ENCODE peak calls at places on chromosomes 12 and 14, in ten cellular contexts. Z is stimulated activated CD4-positive, alpha-beta T cell treated with anti-CD3 and anti-CD28 coated beads, Interleukin-12 subunit alpha, Interleukin-12 subunit beta, amount 100 ng/mL, for 4 hours; Q is mesendoderm; T is NCI-H774; I is non-pigmented ciliary epithelial cell; C is MG63; B is HCT116; H is iPS DF 6.9; J is NCI-H1048; W is HFF-Myc. G is an unnamed sample.

GRCh38 chr12:103387385-103387784 is 108.4 kb downstream of the C12orf42 start:
- DNase-seq in Z (no peak), Q (no peak), T (peak), I (no peak), C (no peak), B (no peak), H (no peak), J (no peak), W (no peak), G (no peak)

GRCh38 chr14:95432152-95433093 is 84.0 kb downstream of the SYNE3 start:
- DNase-seq in Z (no peak), Q (peak), T (peak), I (no peak), C (peak), B (no peak), H (no peak), J (no peak), W (no peak), G (no peak)

GRCh38 chr14:56524971-56525677 is 54.5 kb upstream of the TMEM260 start:
- DNase-seq in Z (no peak), Q (peak), T (no peak), I (no peak), C (no peak), B (no peak), H (no peak), J (no peak), W (no peak), G (no peak)

GRCh38 chr14:92926931-92927330 is 4.0 kb downstream of the CHGA start:
- DNase-seq in Z (no peak), Q (no peak), T (no peak), I (no peak), C (no peak), B (no peak), H (no peak), J (no peak), W (no peak), G (no peak)

GRCh38 chr14:100750762-100751699 is 24.3 kb downstream of the DLK1 start:
- DNase-seq in Z (no peak), Q (no peak), T (no peak), I (no peak), C (no peak), B (no peak), H (no peak), J (no peak), W (no peak), G (no peak)

GRCh38 chr12:68675098-68675842 is 11.5 kb upstream of the NUP107 start:
- DNase-seq in Z (peak), Q (peak), T (no peak), I (no peak), C (no peak), B (no peak), H (no peak), J (no peak), W (no peak), G (peak)

GRCh38 chr12:76449572-76449971 is 101.4 kb upstream of the BBS10 start:
- DNase-seq in Z (no peak), Q (no peak), T (no peak), I (peak), C (no peak), B (no peak), H (no peak), J (no peak), W (no peak), G (no peak)

GRCh38 chr14:106578479-106578878 is 1052.1 kb downstream of the TMEM121 start:
- DNase-seq in Z (no peak), Q (no peak), T (no peak), I (no peak), C (no peak), B (no peak), H (no peak), J (no peak), W (no peak), G (no peak)

GRCh38 chr14:49173765-49174373 is 412.3 kb downstream of the RPS29 start:
- DNase-seq in Z (no peak), Q (peak), T (peak), I (peak), C (peak), B (peak), H (peak), J (peak), W (peak), G (no peak)

GRCh38 chr12:122869207-122869973 is 26.5 kb downstream of the VPS37B start:
- DNase-seq in Z (no peak), Q (no peak), T (no peak), I (no peak), C (no peak), B (no peak), H (no peak), J (no peak), W (no peak), G (no peak)

GRCh38 chr14:35292770-35293561 is 784 bp downstream of the PSMA6 start:
- DNase-seq in Z (no peak), Q (no peak), T (no peak), I (no peak), C (no peak), B (no peak), H (no peak), J (no peak), W (no peak), G (no peak)

GRCh38 chr12:99772274-99772673 is 124.7 kb downstream of the GARIN6 start:
- DNase-seq in Z (no peak), Q (no peak), T (no peak), I (no peak), C (no peak), B (no peak), H (no peak), J (no peak), W (no peak), G (no peak)

GRCh38 chr12:57001448-57001906 is 4.9 kb downstream of the ZBTB39 start:
- DNase-seq in Z (peak), Q (peak), T (peak), I (no peak), C (peak), B (peak), H (no peak), J (no peak), W (no peak), G (peak)

GRCh38 chr12:76878899-76879709 is at the start of gene CSRP2:
- DNase-seq in Z (peak), Q (peak), T (peak), I (no peak), C (peak), B (peak), H (peak), J (peak), W (peak), G (peak)

GRCh38 chr14:55126932-55127490 is 2.0 kb upstream of the LGALS3 start:
- DNase-seq in Z (no peak), Q (no peak), T (no peak), I (no peak), C (no peak), B (no peak), H (no peak), J (no peak), W (no peak), G (no peak)

GRCh38 chr14:105059035-105059916 is 6.0 kb downstream of the GPR132 start:
- DNase-seq in Z (peak), Q (peak), T (no peak), I (no peak), C (no peak), B (no peak), H (no peak), J (no peak), W (no peak), G (peak)

GRCh38 chr12:124456652-124457152 is 110.7 kb downstream of the NCOR2 start:
- DNase-seq in Z (no peak), Q (no peak), T (no peak), I (no peak), C (no peak), B (no peak), H (no peak), J (no peak), W (no peak), G (peak)

GRCh38 chr12:233615-233968 is 19.6 kb upstream of the SLC6A12 start:
- DNase-seq in Z (no peak), Q (no peak), T (no peak), I (no peak), C (no peak), B (no peak), H (no peak), J (no peak), W (no peak), G (no peak)

GRCh38 chr12:96314723-96315122 is 85.5 kb downstream of the CDK17 start:
- DNase-seq in Z (no peak), Q (no peak), T (no peak), I (no peak), C (no peak), B (no peak), H (no peak), J (no peak), W (no peak), G (no peak)

GRCh38 chr12:39612250-39612649 is 7.4 kb downstream of the ABCD2 start:
- DNase-seq in Z (no peak), Q (no peak), T (no peak), I (no peak), C (no peak), B (no peak), H (no peak), J (no peak), W (no peak), G (no peak)

GRCh38 chr14:94171208-94171607 is 2.9 kb upstream of the PPP4R4 start:
- DNase-seq in Z (no peak), Q (no peak), T (no peak), I (no peak), C (peak), B (no peak), H (no peak), J (no peak), W (no peak), G (no peak)

GRCh38 chr12:123832052-123832451 is 70.0 kb downstream of the DNAH10 start:
- DNase-seq in Z (no peak), Q (no peak), T (no peak), I (no peak), C (no peak), B (no peak), H (no peak), J (no peak), W (no peak), G (no peak)